ENCODE peak calls at places on chromosomes 2 and 18, in seven cellular contexts. Q, R, T, X, C, Z and N are unnamed samples.

GRCh38 chr2:19711470-19712372 is 190.1 kb downstream of the TTC32 start:
- DNase-seq in Q (peak), R (no peak), T (no peak), X (peak), C (no peak), Z (peak), N (peak)

GRCh38 chr2:239131521-239131920 is 269.3 kb downstream of the HDAC4 start:
- DNase-seq in Q (no peak), R (no peak), T (no peak), X (no peak), C (no peak), Z (no peak), N (no peak)

GRCh38 chr2:158926478-158926948 is 41.9 kb upstream of the TANC1 start:
- DNase-seq in Q (no peak), R (no peak), T (no peak), X (no peak), C (no peak), Z (no peak), N (no peak)

GRCh38 chr2:53629527-53629926 is 138.1 kb upstream of the CHAC2 start:
- DNase-seq in Q (no peak), R (no peak), T (no peak), X (no peak), C (no peak), Z (no peak), N (no peak)

GRCh38 chr18:36296591-36297418 is 708 bp upstream of the FHOD3 start:
- DNase-seq in Q (peak), R (peak), T (no peak), X (peak), C (no peak), Z (no peak), N (peak)

GRCh38 chr2:106789185-106789584 is 96.8 kb downstream of the ST6GAL2 start:
- DNase-seq in Q (no peak), R (no peak), T (no peak), X (peak), C (no peak), Z (no peak), N (no peak)

GRCh38 chr18:56576826-56577573 is 61.4 kb downstream of the TXNL1 start:
- DNase-seq in Q (no peak), R (no peak), T (no peak), X (no peak), C (no peak), Z (no peak), N (no peak)

GRCh38 chr2:152098798-152099654 is at the start of gene CACNB4:
- DNase-seq in Q (no peak), R (peak), T (no peak), X (peak), C (peak), Z (no peak), N (no peak)

GRCh38 chr2:45319683-45320082 is 291.4 kb downstream of the SRBD1 start:
- DNase-seq in Q (no peak), R (no peak), T (no peak), X (no peak), C (no peak), Z (no peak), N (no peak)

GRCh38 chr18:47397671-47398319 is 146.3 kb upstream of the SKOR2 start:
- DNase-seq in Q (no peak), R (no peak), T (no peak), X (peak), C (no peak), Z (no peak), N (peak)

GRCh38 chr2:190637903-190638618 is 10.8 kb upstream of the NAB1 start:
- DNase-seq in Q (peak), R (no peak), T (no peak), X (no peak), C (no peak), Z (no peak), N (no peak)

DNA sequence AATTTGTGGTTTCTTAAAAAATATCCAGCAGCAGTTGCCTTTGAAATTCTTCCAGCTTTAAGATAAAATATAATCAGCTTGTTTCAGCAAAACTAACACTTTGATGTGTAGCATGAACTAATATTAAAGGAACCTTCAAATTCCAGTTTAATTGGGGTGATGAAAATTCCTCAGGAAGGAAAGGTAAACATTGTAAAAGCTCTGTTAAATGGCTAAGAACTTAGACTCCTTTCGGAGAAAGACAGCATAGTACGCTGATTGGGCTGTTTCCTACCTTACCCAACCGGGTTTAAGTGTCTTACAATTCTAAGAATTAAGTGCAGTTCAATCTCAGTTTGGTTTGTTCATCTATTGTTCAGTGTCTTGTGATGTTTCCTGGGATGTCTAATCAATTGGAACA is 108.3 kb downstream of the CDH7 start:
- DNase-seq in Q (no peak), R (no peak), T (no peak), X (no peak), C (no peak), Z (no peak), N (no peak)
- TF ChIP-seq POLR2AphosphoS5 in Q (no peak), R (no peak), T (no peak), X (no peak), C (no peak), Z (no peak), N (no peak)

GRCh38 chr2:241161646-241162281 is 11.5 kb downstream of the PPP1R7 start:
- DNase-seq in Q (peak), R (no peak), T (peak), X (no peak), C (peak), Z (no peak), N (peak)
- TF ChIP-seq POLR2AphosphoS5 in Q (no peak), R (no peak), T (no peak), X (no peak), C (peak), Z (no peak), N (peak)

DNA sequence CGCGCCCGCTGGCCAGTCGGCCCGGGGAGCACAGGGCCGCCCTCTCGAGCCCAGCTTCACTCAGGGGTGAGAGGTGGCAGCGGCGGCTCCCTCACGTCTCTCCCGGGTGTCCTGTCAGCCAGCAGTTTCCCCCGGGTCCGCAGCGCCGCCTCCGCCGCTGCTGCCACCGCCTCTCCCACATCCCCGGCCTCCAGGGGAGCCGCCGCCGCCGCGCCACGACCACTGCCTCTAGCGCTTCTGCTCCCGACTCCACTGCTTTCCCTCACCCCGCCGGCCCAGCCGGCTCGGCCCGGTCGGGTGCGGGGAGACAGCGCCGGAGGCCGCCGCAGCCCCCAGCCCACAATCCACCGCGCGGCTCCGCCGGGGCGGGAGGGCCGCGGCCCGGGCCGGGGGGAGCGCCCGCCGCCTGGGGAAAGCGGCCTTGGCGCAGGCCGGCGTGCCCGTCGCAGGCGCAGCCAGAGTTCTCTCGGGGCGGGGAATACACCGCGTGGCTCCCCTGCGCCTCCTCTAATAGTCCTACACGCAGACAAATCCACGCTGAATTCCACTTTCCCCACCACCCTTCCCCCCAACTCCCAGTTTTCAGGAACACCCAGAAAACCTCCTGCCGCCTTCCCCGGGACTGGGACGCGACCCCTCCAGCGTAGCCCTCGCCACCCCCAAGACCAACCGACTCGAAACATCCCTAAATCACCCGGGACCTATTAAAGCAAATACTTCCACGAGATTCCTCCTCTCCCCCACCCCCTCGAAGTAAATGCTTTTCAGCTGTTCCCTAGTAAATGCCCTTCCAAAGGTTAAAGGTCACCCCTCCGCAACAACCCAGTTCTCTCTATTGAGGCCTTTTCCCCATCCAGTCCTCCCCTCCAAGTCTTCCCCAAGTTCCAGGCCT is at the start of gene VPS54:
- DNase-seq in Q (peak), R (peak), T (peak), X (peak), C (peak), Z (no peak), N (peak)
- TF ChIP-seq POLR2AphosphoS5 in Q (peak), R (no peak), T (no peak), X (peak), C (peak), Z (peak), N (peak)

DNA sequence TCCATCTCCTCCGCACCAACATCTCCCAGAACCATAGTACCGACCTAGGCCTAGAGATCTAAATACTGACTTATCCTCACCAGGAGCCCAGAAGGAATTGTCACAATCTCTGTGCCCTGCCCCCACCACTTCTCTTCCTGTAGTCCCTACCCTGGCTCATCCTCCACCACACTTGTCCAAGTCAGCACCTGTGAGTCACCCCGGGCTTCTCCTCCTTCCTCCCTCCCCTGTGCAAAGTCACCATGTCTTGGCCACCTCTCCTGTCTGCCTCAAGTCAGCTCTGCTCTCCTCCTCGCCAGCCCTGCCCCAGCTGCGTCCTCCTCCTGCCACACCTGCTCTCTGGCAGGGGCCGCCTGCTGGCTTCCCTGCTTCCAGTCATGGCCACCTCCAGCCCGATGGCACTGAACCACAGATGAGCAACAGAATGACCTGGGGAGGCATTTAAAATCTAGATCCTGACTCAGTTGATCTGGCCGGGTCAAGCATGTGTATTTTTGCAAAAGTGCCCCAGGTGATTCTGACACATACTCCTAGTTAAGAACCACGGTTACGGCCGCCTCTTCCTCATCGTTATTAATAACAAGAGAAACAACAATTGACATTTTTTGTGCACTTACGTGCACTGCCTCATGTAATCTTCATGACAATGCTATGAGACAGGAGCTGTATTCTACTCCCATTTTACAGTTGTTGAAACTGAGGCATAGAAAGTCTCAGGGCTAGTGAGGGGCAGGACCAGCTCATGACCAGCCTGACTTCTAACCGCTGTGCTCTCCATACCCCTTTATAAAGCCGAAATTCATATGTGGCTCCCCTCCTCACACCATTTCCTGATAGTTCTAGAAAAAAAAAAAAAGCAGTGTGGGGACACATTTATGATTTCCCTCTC is 36.1 kb upstream of the ASPRV1 start:
- DNase-seq in Q (peak), R (no peak), T (peak), X (peak), C (peak), Z (peak), N (peak)
- TF ChIP-seq POLR2AphosphoS5 in Q (peak), R (no peak), T (no peak), X (no peak), C (peak), Z (no peak), N (no peak)

GRCh38 chr2:216505133-216506106 is 6.8 kb downstream of the RPL37A start:
- DNase-seq in Q (no peak), R (no peak), T (no peak), X (no peak), C (no peak), Z (no peak), N (no peak)

GRCh38 chr2:216503697-216504375 is 5.2 kb downstream of the RPL37A start:
- DNase-seq in Q (no peak), R (no peak), T (no peak), X (no peak), C (no peak), Z (no peak), N (no peak)

GRCh38 chr2:216508229-216508628 is 9.6 kb downstream of the RPL37A start:
- DNase-seq in Q (no peak), R (no peak), T (no peak), X (no peak), C (no peak), Z (no peak), N (no peak)

GRCh38 chr2:216504376-216504762 is 5.7 kb downstream of the RPL37A start:
- DNase-seq in Q (no peak), R (no peak), T (no peak), X (no peak), C (no peak), Z (no peak), N (no peak)

GRCh38 chr2:216507220-216508143 is 8.8 kb downstream of the RPL37A start:
- DNase-seq in Q (no peak), R (no peak), T (no peak), X (no peak), C (no peak), Z (no peak), N (no peak)
- TF ChIP-seq POLR2AphosphoS5 in Q (no peak), R (peak), T (no peak), X (peak), C (no peak), Z (no peak), N (no peak)

DNA sequence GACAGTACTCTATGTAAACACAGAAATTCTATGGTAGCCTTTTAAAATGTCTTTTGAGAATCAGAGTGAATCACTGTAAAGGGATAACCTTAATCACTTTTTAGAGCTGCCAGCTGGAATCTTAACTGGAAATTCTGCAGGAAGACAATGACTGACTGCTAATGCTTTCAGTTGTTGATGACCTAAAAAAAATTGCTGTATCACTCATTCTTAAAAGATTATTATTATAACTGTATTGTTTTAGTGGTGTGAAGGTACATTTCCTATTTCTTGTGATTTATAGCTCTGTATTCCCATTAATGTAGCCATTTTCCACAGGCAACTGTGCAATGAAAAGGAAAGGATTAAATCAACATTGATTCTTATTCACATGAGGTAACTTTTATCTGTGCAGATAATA is 260.5 kb downstream of the CALCRL start:
- DNase-seq in Q (no peak), R (no peak), T (no peak), X (no peak), C (no peak), Z (no peak), N (no peak)
- TF ChIP-seq POLR2AphosphoS5 in Q (no peak), R (no peak), T (no peak), X (no peak), C (no peak), Z (no peak), N (no peak)

GRCh38 chr2:144515694-144516416 is 4.1 kb downstream of the ZEB2 start:
- DNase-seq in Q (no peak), R (no peak), T (no peak), X (peak), C (peak), Z (no peak), N (peak)
- TF ChIP-seq POLR2AphosphoS5 in Q (no peak), R (no peak), T (no peak), X (no peak), C (peak), Z (no peak), N (no peak)